ENCODE peak calls at places on chromosome 11, in ten cellular contexts. V, C, E, D, K, P, G, J, B and H are unnamed samples.

GRCh38 chr11:63609971-63610580 is 4.2 kb downstream of the PLAAT3 start:
- DNase-seq in B (no peak), K (peak), E (no peak), G (no peak), J (no peak), V (peak), P (no peak), D (peak), C (no peak), H (no peak)

GRCh38 chr11:64206457-64207246 is at the start of gene FERMT3:
- DNase-seq in C (no peak), D (peak), V (no peak), K (no peak), B (no peak), E (no peak), G (no peak), J (peak), P (peak), H (no peak)

GRCh38 chr11:4578624-4579023 is 2.9 kb upstream of the OR52I2 start:
- DNase-seq in V (no peak), C (no peak), D (no peak), K (no peak), B (no peak), G (no peak), J (no peak), E (no peak), P (no peak), H (no peak)

GRCh38 chr11:32447252-32447651 is 11.9 kb upstream of the WT1 start:
- DNase-seq in P (no peak), C (no peak), G (no peak), B (no peak), D (no peak), V (no peak), E (no peak), K (no peak), J (no peak), H (no peak)

GRCh38 chr11:64344721-64345120 is 4.7 kb downstream of the CCDC88B start:
- DNase-seq in P (no peak), G (no peak), D (no peak), E (no peak), J (no peak), C (no peak), V (no peak), B (no peak), K (no peak), H (no peak)

GRCh38 chr11:128239224-128239790 is 348.1 kb downstream of the ETS1 start:
- DNase-seq in B (no peak), D (no peak), K (no peak), G (no peak), V (no peak), E (no peak), C (no peak), P (no peak), J (no peak), H (no peak)

GRCh38 chr11:57777969-57778317 is 16.3 kb downstream of the CTNND1 start:
- DNase-seq in E (no peak), J (no peak), B (peak), D (peak), P (no peak), G (no peak), C (no peak), V (no peak), K (peak), H (no peak)

GRCh38 chr11:57798905-57799559 is 37.4 kb downstream of the CTNND1 start:
- DNase-seq in P (no peak), B (peak), E (no peak), J (peak), G (peak), K (peak), D (peak), C (peak), V (no peak), H (no peak)

GRCh38 chr11:35235944-35236666 is 97.1 kb downstream of the CD44 start:
- DNase-seq in D (peak), E (no peak), P (peak), C (peak), J (no peak), K (peak), B (peak), G (no peak), V (no peak), H (no peak)

GRCh38 chr11:33829430-33830141 is 55.3 kb upstream of the FBXO3 start:
- DNase-seq in D (peak), P (peak), E (no peak), C (peak), B (peak), G (peak), K (peak), J (peak), V (no peak), H (no peak)

GRCh38 chr11:68313574-68314202 is 1.3 kb downstream of the LRP5 start:
- DNase-seq in V (no peak), G (peak), D (no peak), P (no peak), E (no peak), B (peak), J (peak), K (no peak), C (peak), H (no peak)

GRCh38 chr11:115159122-115159665 is 345.0 kb downstream of the CADM1 start:
- DNase-seq in J (no peak), E (no peak), D (no peak), V (no peak), K (no peak), B (no peak), C (no peak), P (no peak), G (no peak), H (no peak)

GRCh38 chr11:86798988-86799387 is 1.4 kb upstream of the PRSS23 start:
- DNase-seq in B (peak), V (no peak), D (no peak), E (no peak), K (no peak), G (no peak), P (no peak), C (peak), J (no peak), H (no peak)

GRCh38 chr11:34840736-34841386 is 75.3 kb downstream of the APIP start:
- DNase-seq in B (peak), E (no peak), G (no peak), C (peak), K (no peak), V (no peak), P (no peak), D (peak), J (peak), H (peak)

GRCh38 chr11:96279421-96280290 is 63.3 kb downstream of the MAML2 start:
- DNase-seq in B (peak), P (no peak), J (peak), C (peak), K (peak), V (no peak), D (no peak), G (no peak), E (no peak), H (no peak)

GRCh38 chr11:1502971-1503707 is 16.6 kb upstream of the MOB2 start:
- DNase-seq in B (no peak), P (no peak), V (no peak), K (no peak), C (no peak), J (no peak), E (no peak), G (no peak), D (peak), H (no peak)